ENCODE peak calls at places on chromosomes 6 and 20, in nine cellular contexts. K is left ventricle myocardium inferior, C is spleen, J is endothelial cell of umbilical vein, X is kidney, T is brain microvascular endothelial cell, M is ascending aorta, R is DND-41, F is psoas muscle. Z is an unnamed sample.
A peak's percentile ranks its signal among the peaks of the same experiment; 100 is the strongest.

GRCh38 chr6:123962508-123962907 is 158.8 kb downstream of the NKAIN2 start:
- DNase-seq in K (no peak), C (no peak), J (no peak), X (peak; percentile 78), T (no peak), M (no peak), R (no peak), F (no peak), Z (peak; percentile 72)

GRCh38 chr6:56693246-56693607 is 50.5 kb upstream of the DST start:
- DNase-seq in K (peak; percentile 92), C (peak; percentile 54), J (no peak), X (peak; percentile 94), T (peak; percentile 79), M (peak; percentile 83), R (no peak), F (peak; percentile 90), Z (peak; percentile 73)

GRCh38 chr20:13220194-13220856 is 749 bp upstream of the ISM1 start:
- DNase-seq in K (peak; percentile 45), C (peak; percentile 79), J (peak; percentile 24), X (peak; percentile 82), T (no peak), M (peak; percentile 80), R (peak; percentile 42), F (peak; percentile 69), Z (peak; percentile 67)

GRCh38 chr6:143629104-143630080 is 48.4 kb upstream of the PHACTR2 start:
- DNase-seq in K (no peak), C (no peak), J (no peak), X (no peak), T (no peak), M (no peak), R (no peak), F (no peak), Z (no peak)

GRCh38 chr20:34123309-34123708 is 11.3 kb upstream of the EIF2S2 start:
- DNase-seq in K (no peak), C (no peak), J (no peak), X (no peak), T (no peak), M (no peak), R (no peak), F (no peak), Z (no peak)

GRCh38 chr6:146014233-146014632 is 14.6 kb upstream of the GRM1 start:
- DNase-seq in K (no peak), C (no peak), J (no peak), X (no peak), T (no peak), M (no peak), R (no peak), F (no peak), Z (no peak)

GRCh38 chr6:169416249-169416648 is 162.6 kb upstream of the THBS2 start:
- DNase-seq in K (no peak), C (no peak), J (no peak), X (no peak), T (no peak), M (no peak), R (no peak), F (no peak), Z (no peak)

GRCh38 chr6:127918506-127919427 is 17.9 kb upstream of the THEMIS start:
- DNase-seq in K (no peak), C (no peak), J (no peak), X (no peak), T (no peak), M (no peak), R (peak; percentile 26), F (no peak), Z (no peak)

GRCh38 chr6:20334334-20334733 is 67.3 kb upstream of the E2F3 start:
- DNase-seq in K (no peak), C (no peak), J (no peak), X (no peak), T (no peak), M (no peak), R (no peak), F (peak; percentile 51), Z (no peak)

GRCh38 chr6:35787266-35788218 is 6.7 kb downstream of the CLPSL1 start:
- DNase-seq in K (no peak), C (no peak), J (no peak), X (no peak), T (no peak), M (no peak), R (no peak), F (no peak), Z (no peak)

GRCh38 chr6:14639983-14640599 is 522.5 kb downstream of the CD83 start:
- DNase-seq in K (no peak), C (no peak), J (no peak), X (no peak), T (no peak), M (no peak), R (no peak), F (no peak), Z (no peak)

GRCh38 chr6:13380761-13381160 is 52.4 kb upstream of the TBC1D7 start:
- DNase-seq in K (no peak), C (no peak), J (no peak), X (no peak), T (no peak), M (no peak), R (no peak), F (no peak), Z (no peak)

GRCh38 chr6:13375360-13375878 is 47.1 kb upstream of the TBC1D7 start:
- DNase-seq in K (no peak), C (no peak), J (no peak), X (no peak), T (no peak), M (no peak), R (no peak), F (no peak), Z (no peak)

GRCh38 chr6:13383280-13384163 is 55.2 kb upstream of the TBC1D7 start:
- DNase-seq in K (no peak), C (no peak), J (no peak), X (no peak), T (no peak), M (no peak), R (no peak), F (no peak), Z (no peak)

GRCh38 chr6:13377054-13377758 is 48.9 kb upstream of the TBC1D7 start:
- DNase-seq in K (no peak), C (no peak), J (no peak), X (no peak), T (no peak), M (no peak), R (no peak), F (no peak), Z (no peak)

DNA sequence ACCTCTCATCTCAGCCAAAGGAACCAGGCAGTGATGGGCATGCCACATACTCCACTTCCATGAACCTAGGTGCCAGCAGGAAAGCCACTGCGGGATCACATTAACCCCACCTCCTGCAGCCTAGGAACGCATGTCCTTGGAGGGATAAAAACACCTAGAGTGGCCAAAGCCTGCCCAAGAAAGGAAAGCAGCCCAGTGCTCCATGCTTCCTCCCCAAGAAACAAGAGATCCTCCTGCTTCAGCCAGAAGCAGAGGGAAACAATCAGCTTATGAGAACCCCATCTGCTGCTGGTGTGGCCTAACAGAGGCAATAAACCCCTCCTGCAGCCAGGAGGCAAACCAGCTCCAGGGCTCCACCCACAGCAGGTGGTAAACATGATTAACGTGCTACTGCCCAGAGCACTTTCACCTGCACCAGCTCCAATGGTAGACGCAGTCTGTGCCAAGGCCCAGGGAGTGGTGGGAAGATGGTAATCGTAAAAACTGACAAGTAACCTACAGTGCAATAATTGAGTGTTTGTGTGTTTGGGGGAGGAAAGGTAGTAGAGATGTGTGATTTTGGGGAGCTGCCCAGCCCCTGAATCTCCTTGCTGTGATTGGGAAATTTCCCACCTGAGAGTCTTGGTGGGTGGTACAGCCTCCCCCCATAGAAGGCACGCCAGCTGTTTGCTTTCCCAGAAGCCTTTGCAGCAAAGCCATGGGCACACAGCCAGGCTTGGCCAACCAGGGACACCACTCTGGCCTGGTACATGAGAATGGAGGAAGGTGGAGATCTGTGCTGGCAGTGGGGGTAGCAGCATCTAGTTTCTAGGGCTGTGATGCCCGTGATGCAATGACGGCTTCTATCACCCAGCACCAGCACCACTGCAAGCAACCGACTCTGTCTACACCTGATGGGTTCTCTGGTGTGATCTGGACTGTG is 50.6 kb upstream of the TBC1D7 start:
- DNase-seq in K (no peak), C (no peak), J (no peak), X (no peak), T (no peak), M (no peak), R (no peak), F (no peak), Z (no peak)
- TF ChIP-seq CTCF in K (no peak), C (no peak), J (no peak), X (no peak), T (no peak), M (no peak), R (no peak), F (no peak), Z (no peak)

DNA sequence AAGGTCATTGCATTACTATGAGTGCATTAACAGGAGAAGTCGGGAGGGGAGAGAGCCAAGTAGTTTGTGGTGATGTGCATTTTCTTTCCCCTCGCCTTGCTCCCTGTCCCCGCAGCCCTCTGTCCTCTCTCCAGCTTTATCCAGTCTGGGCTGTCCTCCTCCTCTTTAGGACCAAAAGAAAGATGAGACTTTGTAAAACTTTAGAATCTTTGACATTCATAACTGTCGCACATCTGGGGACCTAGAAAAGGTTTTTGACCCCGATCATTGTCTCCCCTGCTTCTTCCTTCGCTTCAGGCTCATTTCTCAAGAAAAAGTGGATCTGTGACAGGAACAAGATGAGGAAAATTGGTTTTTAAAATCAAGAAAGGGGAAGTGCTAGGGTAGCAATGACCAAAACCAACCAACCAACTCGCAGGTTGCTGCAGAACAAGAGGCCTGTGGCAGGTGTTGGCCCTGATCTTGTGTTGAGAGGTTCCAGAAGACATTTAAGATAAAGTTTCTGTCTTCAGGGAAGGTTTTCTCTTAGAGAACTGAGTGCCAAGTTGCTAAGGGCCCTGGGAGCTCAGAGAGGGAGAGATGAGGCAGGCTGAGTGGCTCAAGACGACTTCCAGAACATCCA is 17.6 kb downstream of the SYTL3 start:
- DNase-seq in K (no peak), C (no peak), J (no peak), X (no peak), T (no peak), M (no peak), R (no peak), F (no peak), Z (no peak)
- H3K27ac ChIP-seq in K (no peak overlapping the region), C (peak overlapping the region; percentile 94), J (no peak overlapping the region), X (no peak overlapping the region), T (no peak overlapping the region), M (no peak overlapping the region), R (no peak overlapping the region), F (peak overlapping the region; percentile 90), Z (peak overlapping the region; percentile 78)

DNA sequence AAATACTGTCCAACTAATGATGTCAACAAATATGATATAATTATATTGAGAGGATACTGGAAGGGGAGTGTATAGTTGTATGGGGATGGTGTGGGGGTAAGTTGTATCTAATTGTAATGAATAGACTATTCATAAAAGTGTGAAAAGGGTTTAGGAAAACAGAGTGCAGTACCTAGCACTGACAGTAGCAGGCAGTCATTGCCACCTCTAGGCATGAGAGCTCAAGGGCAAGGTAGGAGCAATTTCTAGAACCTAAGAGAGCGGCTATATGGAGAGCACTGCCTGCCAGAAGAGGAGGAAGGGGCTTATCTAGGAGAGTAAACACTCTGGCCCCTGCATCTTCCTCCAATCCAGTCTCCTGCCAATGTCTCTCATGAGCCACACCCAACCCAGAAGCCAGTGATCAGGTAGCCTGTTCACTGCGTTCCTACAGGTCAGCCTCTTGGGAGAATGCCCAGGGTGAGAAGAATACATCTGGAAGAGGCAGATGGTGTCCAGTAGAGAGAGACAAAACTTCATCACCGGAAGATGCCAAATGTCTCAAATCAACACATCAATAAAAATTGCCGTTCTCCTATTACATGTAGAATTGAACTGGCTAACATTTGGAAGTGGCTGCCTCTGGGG is 200.0 kb downstream of the LY86 start:
- DNase-seq in K (no peak), C (no peak), J (peak; percentile 30), X (no peak), T (no peak), M (no peak), R (no peak), F (no peak), Z (no peak)
- TF ChIP-seq CTCF in K (peak; percentile 49), C (peak; percentile 46), J (peak; percentile 43), X (peak; percentile 41), T (peak; percentile 61), M (peak; percentile 24), R (peak; percentile 57), F (peak; percentile 31), Z (peak; percentile 49)

GRCh38 chr6:148852688-148853087 is 105.9 kb downstream of the UST start:
- DNase-seq in K (no peak), C (no peak), J (no peak), X (no peak), T (no peak), M (no peak), R (no peak), F (no peak), Z (no peak)
- H3K27ac ChIP-seq in K (no peak overlapping the region), C (no peak overlapping the region), J (no peak overlapping the region), X (no peak overlapping the region), T (no peak overlapping the region), M (no peak overlapping the region), R (no peak overlapping the region), F (no peak overlapping the region), Z (no peak overlapping the region)